ENCODE peak calls at places on chromosomes 12 and 14, in ten cellular contexts. One of them, this sample, is unnamed.

GRCh38 chr14:30874120-30874998 is at the start of gene COCH:
- DNase-seq in ovary: peak
- DNase-seq in astrocyte of the spinal cord: no peak
- DNase-seq in cardiac muscle cell: no peak
- DNase-seq in lung: no peak
- DNase-seq in BJ: no peak
- DNase-seq in endothelial cell: peak
- DNase-seq in upper lobe of left lung: peak
- DNase-seq in GM13976: peak
- DNase-seq in left lung: no peak
- DNase-seq in this sample: no peak

GRCh38 chr12:48969847-48970701 is 1.5 kb downstream of the WNT10B start:
- DNase-seq in upper lobe of left lung: peak
- DNase-seq in left lung: no peak
- DNase-seq in GM13976: peak
- DNase-seq in astrocyte of the spinal cord: no peak
- DNase-seq in ovary: no peak
- DNase-seq in endothelial cell: no peak
- DNase-seq in lung: no peak
- DNase-seq in cardiac muscle cell: no peak
- DNase-seq in BJ: no peak
- DNase-seq in this sample: no peak

GRCh38 chr12:64097346-64098105 is 124.6 kb downstream of the KICS2 start:
- DNase-seq in upper lobe of left lung: no peak
- DNase-seq in endothelial cell: no peak
- DNase-seq in cardiac muscle cell: peak
- DNase-seq in GM13976: no peak
- DNase-seq in astrocyte of the spinal cord: no peak
- DNase-seq in left lung: no peak
- DNase-seq in ovary: no peak
- DNase-seq in lung: no peak
- DNase-seq in BJ: no peak
- DNase-seq in this sample: no peak

GRCh38 chr12:106245767-106246166 is 2.1 kb downstream of the CKAP4 start:
- DNase-seq in cardiac muscle cell: peak
- DNase-seq in astrocyte of the spinal cord: peak
- DNase-seq in upper lobe of left lung: peak
- DNase-seq in GM13976: no peak
- DNase-seq in lung: peak
- DNase-seq in left lung: peak
- DNase-seq in BJ: no peak
- DNase-seq in endothelial cell: no peak
- DNase-seq in ovary: no peak
- DNase-seq in this sample: no peak

GRCh38 chr12:95760371-95760770 is 30.2 kb downstream of the NTN4 start:
- DNase-seq in upper lobe of left lung: no peak
- DNase-seq in BJ: no peak
- DNase-seq in cardiac muscle cell: no peak
- DNase-seq in lung: no peak
- DNase-seq in ovary: no peak
- DNase-seq in left lung: no peak
- DNase-seq in endothelial cell: no peak
- DNase-seq in astrocyte of the spinal cord: no peak
- DNase-seq in GM13976: no peak
- DNase-seq in this sample: no peak

GRCh38 chr12:94149781-94150482 is 1.6 kb downstream of the PLXNC1 start:
- DNase-seq in BJ: no peak
- DNase-seq in GM13976: peak
- DNase-seq in cardiac muscle cell: peak
- DNase-seq in endothelial cell: peak
- DNase-seq in upper lobe of left lung: peak
- DNase-seq in astrocyte of the spinal cord: no peak
- DNase-seq in left lung: peak
- DNase-seq in ovary: peak
- DNase-seq in lung: no peak
- DNase-seq in this sample: no peak

GRCh38 chr12:25377475-25378179 is 126.9 kb upstream of the KRAS start:
- DNase-seq in GM13976: no peak
- DNase-seq in endothelial cell: no peak
- DNase-seq in lung: no peak
- DNase-seq in ovary: no peak
- DNase-seq in upper lobe of left lung: no peak
- DNase-seq in BJ: no peak
- DNase-seq in cardiac muscle cell: peak
- DNase-seq in left lung: no peak
- DNase-seq in astrocyte of the spinal cord: peak
- DNase-seq in this sample: no peak

GRCh38 chr12:110271015-110271414 is 10.0 kb upstream of the ATP2A2 start:
- DNase-seq in ovary: no peak
- DNase-seq in lung: no peak
- DNase-seq in BJ: no peak
- DNase-seq in upper lobe of left lung: no peak
- DNase-seq in endothelial cell: no peak
- DNase-seq in astrocyte of the spinal cord: no peak
- DNase-seq in GM13976: no peak
- DNase-seq in cardiac muscle cell: no peak
- DNase-seq in left lung: no peak
- DNase-seq in this sample: no peak

GRCh38 chr12:42426733-42427132 is 100.8 kb downstream of the PPHLN1 start:
- DNase-seq in endothelial cell: no peak
- DNase-seq in astrocyte of the spinal cord: peak
- DNase-seq in cardiac muscle cell: peak
- DNase-seq in upper lobe of left lung: no peak
- DNase-seq in ovary: no peak
- DNase-seq in BJ: no peak
- DNase-seq in GM13976: no peak
- DNase-seq in left lung: peak
- DNase-seq in lung: no peak
- DNase-seq in this sample: no peak

GRCh38 chr14:81247271-81247766 is 26.6 kb upstream of the GTF2A1 start:
- DNase-seq in upper lobe of left lung: no peak
- DNase-seq in BJ: no peak
- DNase-seq in GM13976: no peak
- DNase-seq in lung: no peak
- DNase-seq in astrocyte of the spinal cord: no peak
- DNase-seq in ovary: no peak
- DNase-seq in left lung: no peak
- DNase-seq in endothelial cell: no peak
- DNase-seq in cardiac muscle cell: no peak
- DNase-seq in this sample: no peak

GRCh38 chr14:92591346-92591745 is 77.8 kb downstream of the RIN3 start:
- DNase-seq in left lung: no peak
- DNase-seq in cardiac muscle cell: no peak
- DNase-seq in ovary: no peak
- DNase-seq in upper lobe of left lung: no peak
- DNase-seq in lung: no peak
- DNase-seq in astrocyte of the spinal cord: no peak
- DNase-seq in GM13976: no peak
- DNase-seq in endothelial cell: no peak
- DNase-seq in BJ: no peak
- DNase-seq in this sample: no peak

DNA sequence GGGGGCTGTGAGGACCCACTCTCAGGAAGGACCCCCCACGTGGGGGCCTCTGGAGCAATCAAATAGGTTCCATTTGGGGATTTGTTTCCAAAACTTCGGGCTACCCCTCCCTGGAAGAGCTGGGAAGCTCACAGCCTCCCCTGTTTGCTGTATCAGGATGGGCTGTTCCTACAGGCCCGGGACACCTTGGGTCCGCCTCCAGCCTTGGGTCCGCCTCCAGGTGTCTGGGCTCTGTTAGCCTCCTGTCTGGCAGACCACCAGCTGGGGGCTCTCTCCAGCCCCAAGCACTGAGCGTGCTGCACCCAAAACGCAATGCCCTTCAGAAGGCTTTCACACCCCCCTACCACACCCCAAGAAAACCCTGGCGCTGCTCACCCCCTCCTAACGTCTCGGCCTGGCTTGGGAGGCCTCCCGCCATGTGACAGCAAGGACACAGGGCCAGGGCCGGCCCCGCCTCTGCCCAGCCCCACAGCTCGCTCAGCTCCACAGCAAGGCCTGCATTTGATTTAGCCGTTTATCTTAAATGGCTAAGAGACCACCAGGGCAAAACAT is 40.1 kb downstream of the BCL11B start:
- DNase-seq in endothelial cell: peak
- DNase-seq in GM13976: no peak
- DNase-seq in upper lobe of left lung: peak
- DNase-seq in cardiac muscle cell: no peak
- DNase-seq in astrocyte of the spinal cord: no peak
- DNase-seq in lung: no peak
- DNase-seq in BJ: no peak
- DNase-seq in left lung: no peak
- DNase-seq in ovary: no peak
- DNase-seq in this sample: no peak
- TF ChIP-seq CTCF in endothelial cell: no peak
- TF ChIP-seq CTCF in GM13976: no peak
- TF ChIP-seq CTCF in upper lobe of left lung: no peak
- TF ChIP-seq CTCF in cardiac muscle cell: no peak
- TF ChIP-seq CTCF in astrocyte of the spinal cord: no peak
- TF ChIP-seq CTCF in lung: no peak
- TF ChIP-seq CTCF in BJ: no peak
- TF ChIP-seq CTCF in left lung: no peak
- TF ChIP-seq CTCF in ovary: no peak
- TF ChIP-seq CTCF in this sample: no peak

GRCh38 chr12:132218915-132219314 is 74.7 kb downstream of the NOC4L start:
- DNase-seq in BJ: no peak
- DNase-seq in upper lobe of left lung: no peak
- DNase-seq in GM13976: peak
- DNase-seq in left lung: no peak
- DNase-seq in endothelial cell: peak
- DNase-seq in lung: no peak
- DNase-seq in cardiac muscle cell: no peak
- DNase-seq in astrocyte of the spinal cord: no peak
- DNase-seq in ovary: no peak
- DNase-seq in this sample: no peak
- TF ChIP-seq CTCF in BJ: peak
- TF ChIP-seq CTCF in upper lobe of left lung: no peak
- TF ChIP-seq CTCF in GM13976: no peak
- TF ChIP-seq CTCF in left lung: peak
- TF ChIP-seq CTCF in endothelial cell: no peak
- TF ChIP-seq CTCF in lung: peak
- TF ChIP-seq CTCF in cardiac muscle cell: peak
- TF ChIP-seq CTCF in astrocyte of the spinal cord: peak
- TF ChIP-seq CTCF in ovary: no peak
- TF ChIP-seq CTCF in this sample: peak

GRCh38 chr14:68409355-68409754 is 383.5 kb downstream of the ZFP36L1 start:
- DNase-seq in cardiac muscle cell: no peak
- DNase-seq in upper lobe of left lung: no peak
- DNase-seq in endothelial cell: no peak
- DNase-seq in astrocyte of the spinal cord: no peak
- DNase-seq in lung: no peak
- DNase-seq in ovary: no peak
- DNase-seq in BJ: no peak
- DNase-seq in GM13976: no peak
- DNase-seq in left lung: no peak
- DNase-seq in this sample: no peak

GRCh38 chr14:68407838-68408237 is 385.0 kb downstream of the ZFP36L1 start:
- DNase-seq in cardiac muscle cell: no peak
- DNase-seq in endothelial cell: no peak
- DNase-seq in astrocyte of the spinal cord: no peak
- DNase-seq in ovary: no peak
- DNase-seq in BJ: no peak
- DNase-seq in left lung: no peak
- DNase-seq in GM13976: no peak
- DNase-seq in upper lobe of left lung: no peak
- DNase-seq in lung: no peak
- DNase-seq in this sample: no peak

GRCh38 chr14:68405959-68406358 is 386.9 kb downstream of the ZFP36L1 start:
- DNase-seq in left lung: no peak
- DNase-seq in upper lobe of left lung: no peak
- DNase-seq in BJ: no peak
- DNase-seq in GM13976: no peak
- DNase-seq in astrocyte of the spinal cord: no peak
- DNase-seq in cardiac muscle cell: peak
- DNase-seq in endothelial cell: no peak
- DNase-seq in lung: no peak
- DNase-seq in ovary: no peak
- DNase-seq in this sample: no peak

GRCh38 chr14:68407275-68407674 is 385.6 kb downstream of the ZFP36L1 start:
- DNase-seq in BJ: no peak
- DNase-seq in endothelial cell: no peak
- DNase-seq in GM13976: no peak
- DNase-seq in lung: no peak
- DNase-seq in upper lobe of left lung: no peak
- DNase-seq in astrocyte of the spinal cord: no peak
- DNase-seq in cardiac muscle cell: no peak
- DNase-seq in left lung: no peak
- DNase-seq in ovary: no peak
- DNase-seq in this sample: peak

DNA sequence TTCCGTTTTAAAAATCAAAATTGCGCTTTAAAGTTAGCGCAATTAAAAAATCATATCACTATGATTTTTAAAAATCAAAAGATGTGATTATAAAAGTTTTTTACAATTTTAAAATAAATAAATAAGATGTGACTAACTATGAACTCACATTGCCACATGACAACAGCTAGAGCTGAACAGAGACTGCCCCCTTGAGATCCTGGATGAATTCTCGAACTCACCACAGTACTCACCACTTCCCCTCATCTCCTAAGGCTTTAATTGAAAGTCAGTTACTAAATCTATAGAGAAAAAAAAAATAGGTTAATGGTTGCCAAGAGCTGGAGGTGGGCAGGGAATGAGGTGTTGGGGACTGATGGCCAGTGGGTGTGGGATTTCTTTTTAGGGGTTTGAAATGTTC is 384.2 kb downstream of the ZFP36L1 start:
- DNase-seq in GM13976: no peak
- DNase-seq in left lung: no peak
- DNase-seq in astrocyte of the spinal cord: no peak
- DNase-seq in ovary: no peak
- DNase-seq in BJ: no peak
- DNase-seq in endothelial cell: no peak
- DNase-seq in cardiac muscle cell: peak
- DNase-seq in upper lobe of left lung: no peak
- DNase-seq in lung: no peak
- DNase-seq in this sample: no peak
- TF ChIP-seq CTCF in GM13976: no peak
- TF ChIP-seq CTCF in left lung: no peak
- TF ChIP-seq CTCF in astrocyte of the spinal cord: peak
- TF ChIP-seq CTCF in ovary: no peak
- TF ChIP-seq CTCF in BJ: no peak
- TF ChIP-seq CTCF in endothelial cell: no peak
- TF ChIP-seq CTCF in cardiac muscle cell: peak
- TF ChIP-seq CTCF in upper lobe of left lung: no peak
- TF ChIP-seq CTCF in lung: no peak
- TF ChIP-seq CTCF in this sample: peak

DNA sequence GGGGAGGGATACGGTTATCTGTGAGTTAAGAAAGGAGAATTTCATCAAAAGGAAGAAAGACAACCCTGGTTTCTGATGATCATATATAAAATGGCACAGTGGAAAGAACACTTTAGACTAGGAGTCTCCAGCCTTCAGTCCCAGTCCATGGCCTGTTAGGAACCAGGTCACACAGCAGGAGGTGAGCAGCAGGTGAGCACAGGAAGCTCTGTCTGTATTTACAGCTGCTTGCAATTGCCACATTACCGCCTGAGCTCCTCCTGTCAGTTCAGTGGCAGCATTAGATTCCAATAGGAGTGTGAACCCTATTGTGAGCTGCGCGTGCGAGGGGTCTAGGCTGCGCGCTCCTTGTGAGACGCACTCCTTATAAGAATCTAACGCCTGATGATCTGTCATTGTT is 137.9 kb downstream of the BTG1 start:
- DNase-seq in left lung: no peak
- DNase-seq in lung: no peak
- DNase-seq in BJ: no peak
- DNase-seq in endothelial cell: no peak
- DNase-seq in cardiac muscle cell: no peak
- DNase-seq in GM13976: no peak
- DNase-seq in ovary: no peak
- DNase-seq in astrocyte of the spinal cord: no peak
- DNase-seq in upper lobe of left lung: peak
- DNase-seq in this sample: no peak
- TF ChIP-seq CTCF in left lung: no peak
- TF ChIP-seq CTCF in lung: no peak
- TF ChIP-seq CTCF in BJ: no peak
- TF ChIP-seq CTCF in endothelial cell: no peak
- TF ChIP-seq CTCF in cardiac muscle cell: no peak
- TF ChIP-seq CTCF in GM13976: no peak
- TF ChIP-seq CTCF in ovary: no peak
- TF ChIP-seq CTCF in astrocyte of the spinal cord: no peak
- TF ChIP-seq CTCF in upper lobe of left lung: no peak
- TF ChIP-seq CTCF in this sample: no peak